ENCODE peak calls at places on chromosomes 3 and 15, in six cellular contexts. U, P, F, A, Q and N are unnamed samples.

GRCh38 chr15:98568382-98569017 is 79.8 kb upstream of the IGF1R start:
- DNase-seq in U (no peak), P (no peak), F (no peak), A (no peak), Q (no peak), N (no peak)

GRCh38 chr3:23553353-23553752 is 252.4 kb upstream of the UBE2E1 start:
- DNase-seq in U (no peak), P (no peak), F (no peak), A (no peak), Q (no peak), N (no peak)

GRCh38 chr15:28886431-28887343 is 913 bp downstream of the APBA2 start:
- DNase-seq in U (no peak), P (no peak), F (no peak), A (no peak), Q (no peak), N (no peak)

GRCh38 chr3:12871404-12871983 is 30.1 kb upstream of the RPL32 start:
- DNase-seq in U (no peak), P (no peak), F (no peak), A (no peak), Q (no peak), N (no peak)

GRCh38 chr3:127454051-127454450 is 136.5 kb downstream of the TPRA1 start:
- DNase-seq in U (no peak), P (no peak), F (no peak), A (no peak), Q (no peak), N (peak; percentile 55)

GRCh38 chr15:29143909-29144308 is 125.7 kb downstream of the NSMCE3 start:
- DNase-seq in U (no peak), P (no peak), F (peak; percentile 65), A (no peak), Q (no peak), N (no peak)

GRCh38 chr15:60228096-60228495 is 169.7 kb downstream of the ANXA2 start:
- DNase-seq in U (no peak), P (no peak), F (peak; percentile 9), A (no peak), Q (peak; percentile 15), N (no peak)

GRCh38 chr3:19046440-19046839 is 101.9 kb upstream of the KCNH8 start:
- DNase-seq in U (no peak), P (no peak), F (no peak), A (no peak), Q (no peak), N (no peak)

GRCh38 chr15:53978248-53978906 is at the start of gene UNC13C:
- DNase-seq in U (peak; percentile 10), P (no peak), F (peak; percentile 7), A (peak; percentile 36), Q (peak; percentile 51), N (no peak)

GRCh38 chr3:120418866-120419490 is 31.8 kb downstream of the FSTL1 start:
- DNase-seq in U (peak; percentile 42), P (no peak), F (peak; percentile 31), A (no peak), Q (peak; percentile 77), N (no peak)

GRCh38 chr3:184850201-184850600 is 38.2 kb downstream of the VPS8 start:
- DNase-seq in U (no peak), P (no peak), F (no peak), A (no peak), Q (no peak), N (no peak)

GRCh38 chr3:10983219-10983916 is 9.2 kb upstream of the SLC6A1 start:
- DNase-seq in U (no peak), P (no peak), F (peak; percentile 35), A (peak; percentile 38), Q (peak; percentile 66), N (no peak)

GRCh38 chr3:98013428-98014349 is 21.4 kb downstream of the GABRR3 start:
- DNase-seq in U (no peak), P (no peak), F (no peak), A (no peak), Q (no peak), N (no peak)

DNA sequence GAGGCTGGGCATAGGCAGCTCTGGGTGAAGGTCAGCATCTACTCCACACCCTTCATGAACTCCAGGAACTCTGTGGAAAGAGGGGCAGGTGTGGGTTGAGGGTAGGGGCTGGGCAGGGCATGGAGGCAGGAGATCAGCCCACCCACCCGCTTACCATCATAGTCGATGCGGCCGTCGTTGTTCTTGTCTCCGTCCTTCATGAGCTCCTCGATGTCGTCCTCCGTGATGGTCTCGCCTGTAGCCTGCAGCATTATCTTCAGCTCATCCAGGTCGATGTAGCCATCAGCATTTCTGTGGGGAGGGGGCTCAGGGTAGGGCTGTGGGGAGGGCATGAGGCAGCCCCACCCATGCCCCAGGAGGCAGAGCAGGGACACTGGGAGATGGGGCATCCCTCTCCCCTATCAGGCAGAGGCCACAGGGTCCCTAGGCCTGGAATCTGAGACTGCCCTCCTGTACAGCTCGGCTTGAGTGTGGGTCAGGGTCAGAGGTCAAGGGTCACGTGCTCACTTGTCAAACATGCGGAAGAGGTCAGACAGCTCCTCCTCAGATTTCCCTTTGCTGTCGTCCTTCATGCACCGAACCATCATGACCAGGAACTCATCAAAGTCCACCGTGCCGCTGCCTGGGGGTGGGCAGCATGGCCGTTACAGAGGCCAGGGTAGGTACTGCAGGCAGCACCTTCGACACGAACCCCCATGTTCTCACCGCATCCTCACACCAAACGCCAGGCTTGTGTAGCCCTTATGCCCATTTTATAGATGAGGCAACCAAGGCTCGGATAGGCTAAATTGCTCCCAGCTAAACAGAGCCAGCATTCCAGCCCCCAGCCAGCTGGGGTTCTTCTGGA is 2.4 kb downstream of the TNNC1 start:
- DNase-seq in U (no peak), P (no peak), F (no peak), A (peak; percentile 45), Q (no peak), N (no peak)
- TF ChIP-seq CTCF in U (peak; percentile 36), P (no peak), F (no peak), A (no peak), Q (no peak), N (peak; percentile 55)

DNA sequence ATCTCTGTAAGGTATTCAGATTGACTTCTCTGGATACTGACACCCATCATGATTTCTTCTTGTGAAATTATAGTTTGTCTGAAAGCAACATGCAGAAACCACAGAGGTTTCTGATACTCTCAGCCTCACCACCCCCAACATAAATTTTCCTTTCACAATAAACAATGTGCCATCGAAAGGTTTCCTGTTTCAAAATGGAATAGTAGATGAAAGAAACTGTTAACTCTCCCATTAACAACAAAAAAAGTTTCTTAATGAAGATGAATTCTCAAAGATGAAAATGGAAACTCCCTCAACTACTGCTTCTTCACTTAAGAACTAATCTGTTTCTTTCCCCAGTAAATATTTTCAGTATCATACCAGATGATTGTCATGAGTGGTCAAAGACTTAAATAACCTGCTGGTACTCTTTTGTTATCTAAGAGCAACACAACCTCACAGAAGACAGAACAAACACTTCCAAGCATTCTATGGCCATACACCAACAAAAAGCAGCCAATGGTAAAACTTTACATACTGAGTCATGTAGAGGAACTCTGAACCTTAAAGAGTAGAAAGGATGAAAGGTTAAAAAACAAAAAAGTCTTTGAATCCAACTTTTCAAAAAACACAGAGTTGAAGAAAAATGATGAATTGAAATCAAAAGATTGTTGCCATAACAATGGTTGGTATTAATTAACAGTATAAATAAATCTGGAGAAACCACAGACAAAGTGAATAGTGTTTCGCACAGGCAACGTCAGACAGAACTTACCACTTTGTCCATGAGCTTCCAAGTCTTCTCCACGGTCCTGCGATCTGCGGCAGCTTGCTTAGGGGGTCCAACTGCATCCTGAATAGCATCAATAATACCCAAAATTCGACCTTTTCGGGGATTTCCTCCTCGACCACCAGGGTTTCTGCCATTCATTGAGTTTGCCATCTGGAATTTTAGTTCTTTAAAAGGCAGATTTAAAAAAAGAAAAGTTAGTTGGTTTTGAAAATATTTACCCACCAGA is 1.9 kb downstream of the CBLB start:
- DNase-seq in U (no peak), P (no peak), F (peak; percentile 53), A (no peak), Q (no peak), N (no peak)
- TF ChIP-seq CTCF in U (no peak), P (no peak), F (no peak), A (no peak), Q (no peak), N (peak; percentile 57)

DNA sequence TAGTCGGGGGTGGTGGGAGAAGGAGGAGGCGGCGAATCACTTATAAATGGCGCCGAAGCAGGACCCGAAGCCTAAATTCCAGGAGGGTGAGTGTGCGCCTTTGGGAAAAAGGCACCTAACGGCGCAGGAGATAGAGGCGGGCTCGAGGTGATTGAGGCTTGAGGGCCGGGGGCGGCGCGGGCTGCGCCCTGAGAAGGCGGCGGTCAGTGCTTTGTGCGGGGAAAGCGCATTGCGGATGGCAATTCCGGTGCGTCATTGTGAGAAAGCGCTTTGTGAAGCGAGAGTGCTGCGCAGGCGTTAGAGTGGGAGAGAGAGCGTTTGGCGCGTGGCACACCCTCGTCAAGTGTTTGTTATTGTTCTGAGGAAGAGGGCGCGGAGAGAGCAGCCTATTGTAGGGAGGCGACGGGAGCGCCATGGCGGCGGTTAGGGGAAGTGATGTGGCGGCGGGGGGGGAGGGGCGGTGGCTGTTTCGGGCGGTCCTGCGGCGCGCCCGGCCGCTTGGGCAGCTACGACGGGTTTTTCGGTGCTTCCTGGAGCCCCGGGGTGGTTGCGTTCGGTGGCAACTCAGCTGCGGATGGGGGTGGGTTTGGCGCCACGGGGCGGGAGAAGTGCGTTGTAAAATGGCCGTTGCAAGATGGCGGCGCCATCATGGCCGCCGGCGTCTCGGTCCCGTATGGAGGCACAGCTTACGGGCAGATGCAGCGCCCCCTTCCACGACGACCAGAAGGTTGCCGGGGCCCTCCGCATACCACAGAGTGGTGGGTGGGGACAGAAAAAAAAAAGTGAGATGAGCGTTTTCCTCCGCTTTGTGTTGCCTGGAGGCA is 494 bp downstream of the MORF4L1 start:
- DNase-seq in U (peak; percentile 86), P (peak; percentile 77), F (peak; percentile 86), A (peak; percentile 88), Q (peak; percentile 94), N (peak; percentile 94)
- TF ChIP-seq CTCF in U (peak; percentile 32), P (peak; percentile 45), F (peak; percentile 68), A (peak; percentile 58), Q (peak; percentile 46), N (peak; percentile 69)

GRCh38 chr3:134559591-134559990 is 73.7 kb downstream of the CEP63 start:
- DNase-seq in U (no peak), P (no peak), F (no peak), A (no peak), Q (no peak), N (no peak)
- TF ChIP-seq CTCF in U (no peak), P (no peak), F (no peak), A (no peak), Q (no peak), N (no peak)

GRCh38 chr3:115916866-115917265 is 293.6 kb downstream of the GAP43 start:
- DNase-seq in U (no peak), P (no peak), F (no peak), A (no peak), Q (no peak), N (no peak)

GRCh38 chr3:115912372-115912771 is 289.1 kb downstream of the GAP43 start:
- DNase-seq in U (peak; percentile 16), P (peak; percentile 59), F (no peak), A (no peak), Q (no peak), N (no peak)

GRCh38 chr3:115918900-115919299 is 295.6 kb downstream of the GAP43 start:
- DNase-seq in U (no peak), P (no peak), F (no peak), A (no peak), Q (no peak), N (no peak)

GRCh38 chr3:115915061-115915460 is 291.8 kb downstream of the GAP43 start:
- DNase-seq in U (no peak), P (no peak), F (no peak), A (no peak), Q (no peak), N (no peak)

GRCh38 chr3:115913069-115913686 is 289.9 kb downstream of the GAP43 start:
- DNase-seq in U (no peak), P (no peak), F (no peak), A (no peak), Q (no peak), N (no peak)
- TF ChIP-seq CTCF in U (no peak), P (peak; percentile 22), F (peak; percentile 44), A (peak; percentile 62), Q (peak; percentile 40), N (peak; percentile 74)